ENCODE peak calls at places on chromosomes 12 and 14, in five cellular contexts. X is stomach, G is progenitor cell of endocrine pancreas, Y is GM12865, R is pancreas. H is an unnamed sample.

GRCh38 chr14:80981673-80982072 is 26.3 kb downstream of the TSHR start:
- DNase-seq in X (no peak), G (no peak), Y (no peak), R (no peak), H (no peak)

GRCh38 chr12:70994217-70994788 is 73.8 kb upstream of the PTPRR start:
- DNase-seq in X (no peak), G (no peak), Y (no peak), R (no peak), H (no peak)

GRCh38 chr12:46224401-46224800 is 44.4 kb downstream of the SLC38A1 start:
- DNase-seq in X (no peak), G (no peak), Y (no peak), R (no peak), H (no peak)

GRCh38 chr14:59126714-59127436 is 61.6 kb upstream of the DAAM1 start:
- DNase-seq in X (no peak), G (no peak), Y (peak), R (no peak), H (peak)

GRCh38 chr14:74653386-74654138 is 41.5 kb upstream of the LTBP2 start:
- DNase-seq in X (no peak), G (no peak), Y (no peak), R (no peak), H (no peak)

GRCh38 chr14:50667491-50668007 is 557 bp downstream of the SAV1 start:
- DNase-seq in X (peak), G (peak), Y (peak), R (peak), H (no peak)

GRCh38 chr14:44392984-44393383 is 114.1 kb downstream of the FSCB start:
- DNase-seq in X (no peak), G (no peak), Y (no peak), R (no peak), H (no peak)

GRCh38 chr14:103700753-103701490 is 14.3 kb downstream of the XRCC3 start:
- DNase-seq in X (no peak), G (no peak), Y (no peak), R (peak), H (no peak)

GRCh38 chr12:4355843-4356327 is 23.6 kb downstream of the FGF23 start:
- DNase-seq in X (no peak), G (peak), Y (peak), R (no peak), H (peak)

GRCh38 chr14:23160924-23161522 is 22.4 kb downstream of the SLC7A8 start:
- DNase-seq in X (peak), G (no peak), Y (no peak), R (no peak), H (no peak)

GRCh38 chr12:95480230-95480629 is 6.3 kb downstream of the METAP2 start:
- DNase-seq in X (no peak), G (no peak), Y (peak), R (no peak), H (no peak)

GRCh38 chr12:24603371-24603770 is 345.5 kb downstream of the BCAT1 start:
- DNase-seq in X (no peak), G (no peak), Y (no peak), R (no peak), H (no peak)

GRCh38 chr12:108139454-108139853 is 10.4 kb downstream of the WSCD2 start:
- DNase-seq in X (no peak), G (no peak), Y (no peak), R (no peak), H (no peak)

GRCh38 chr12:47268501-47269459 is 189.0 kb upstream of the AMIGO2 start:
- DNase-seq in X (no peak), G (no peak), Y (peak), R (no peak), H (no peak)

GRCh38 chr12:47265391-47265790 is 185.6 kb upstream of the AMIGO2 start:
- DNase-seq in X (no peak), G (no peak), Y (no peak), R (no peak), H (no peak)

GRCh38 chr12:47267571-47267970 is 187.8 kb upstream of the AMIGO2 start:
- DNase-seq in X (no peak), G (no peak), Y (no peak), R (no peak), H (no peak)

DNA sequence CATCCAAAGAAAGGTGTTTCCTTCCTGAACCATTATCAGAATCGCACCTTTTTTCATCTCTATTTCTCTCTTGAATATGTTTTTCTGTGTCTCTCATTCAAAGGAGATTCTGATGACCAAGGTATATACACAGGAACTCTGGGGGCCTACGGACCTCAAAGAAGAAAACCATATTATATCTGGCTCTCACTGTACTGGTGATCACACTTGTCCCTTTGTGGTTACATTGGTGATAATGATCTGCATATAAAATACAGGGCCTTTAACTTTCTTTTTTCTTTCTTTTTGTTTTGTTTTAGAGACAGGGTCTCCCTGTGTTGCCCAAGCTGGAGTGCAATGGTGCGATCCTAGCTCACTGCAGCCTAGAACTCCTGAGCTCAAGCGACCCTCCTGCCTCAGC is 185.2 kb upstream of the AMIGO2 start:
- DNase-seq in X (no peak), G (no peak), Y (no peak), R (no peak), H (no peak)
- TF ChIP-seq CTCF in X (no peak), G (no peak), Y (no peak), R (no peak), H (no peak)

GRCh38 chr12:74906224-74906623 is 303.4 kb downstream of the KCNC2 start:
- DNase-seq in X (no peak), G (no peak), Y (no peak), R (no peak), H (no peak)
- TF ChIP-seq CTCF in X (no peak), G (no peak), Y (no peak), R (no peak), H (peak)

GRCh38 chr14:88929656-88930436 is 105.4 kb downstream of the TTC8 start:
- DNase-seq in X (no peak), G (no peak), Y (peak), R (no peak), H (no peak)
- TF ChIP-seq CTCF in X (no peak), G (no peak), Y (peak), R (no peak), H (peak)

DNA sequence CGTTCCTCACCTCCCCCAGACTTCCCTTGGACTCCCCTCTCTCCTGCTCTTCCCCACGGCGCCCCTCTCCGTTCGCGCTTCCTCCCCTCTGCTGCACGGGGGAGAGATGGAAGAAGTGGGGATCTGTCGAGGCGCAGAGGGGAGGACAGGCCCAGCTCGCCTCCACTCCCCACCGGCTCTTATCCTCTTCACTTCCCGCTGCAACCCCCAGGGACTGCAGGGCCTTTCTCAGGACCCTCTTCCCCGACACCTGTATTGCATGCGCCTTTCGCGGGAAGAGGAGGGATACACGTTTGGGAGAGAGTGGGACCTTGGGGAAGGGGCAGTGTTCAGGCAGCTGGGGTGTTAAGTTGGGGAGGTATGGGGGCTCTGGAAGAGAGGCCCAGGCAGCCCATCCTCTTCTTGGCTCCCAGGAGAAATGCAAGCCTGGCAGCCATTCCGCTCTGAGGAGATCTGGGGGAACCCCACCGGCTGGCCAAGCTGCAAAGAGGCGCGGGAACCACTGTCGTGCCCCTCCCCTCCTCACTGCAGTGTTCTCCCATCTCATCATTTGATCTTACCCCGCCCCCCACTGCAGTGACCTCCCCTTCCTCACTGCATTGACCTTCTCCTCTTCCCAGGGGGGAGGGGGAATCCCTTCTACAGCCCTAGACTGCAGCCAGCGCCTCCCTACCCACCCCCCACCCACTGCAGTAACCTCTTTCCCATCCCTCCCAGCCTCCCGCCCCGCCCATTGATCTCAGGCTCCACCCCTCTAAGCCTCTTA is 826 bp downstream of the ENO2 start:
- DNase-seq in X (no peak), G (no peak), Y (no peak), R (no peak), H (no peak)
- TF ChIP-seq CTCF in X (no peak), G (no peak), Y (no peak), R (no peak), H (peak)

GRCh38 chr14:32078030-32078793 is 1.1 kb downstream of the ARHGAP5 start:
- DNase-seq in X (peak), G (no peak), Y (peak), R (no peak), H (no peak)

GRCh38 chr14:32075636-32076277 is 1.3 kb upstream of the ARHGAP5 start:
- DNase-seq in X (no peak), G (peak), Y (peak), R (peak), H (no peak)

GRCh38 chr14:32076278-32077080 is 625 bp upstream of the ARHGAP5 start:
- DNase-seq in X (peak), G (peak), Y (peak), R (peak), H (peak)

GRCh38 chr14:32078794-32079663 is 1.9 kb downstream of the ARHGAP5 start:
- DNase-seq in X (no peak), G (no peak), Y (peak), R (no peak), H (no peak)

DNA sequence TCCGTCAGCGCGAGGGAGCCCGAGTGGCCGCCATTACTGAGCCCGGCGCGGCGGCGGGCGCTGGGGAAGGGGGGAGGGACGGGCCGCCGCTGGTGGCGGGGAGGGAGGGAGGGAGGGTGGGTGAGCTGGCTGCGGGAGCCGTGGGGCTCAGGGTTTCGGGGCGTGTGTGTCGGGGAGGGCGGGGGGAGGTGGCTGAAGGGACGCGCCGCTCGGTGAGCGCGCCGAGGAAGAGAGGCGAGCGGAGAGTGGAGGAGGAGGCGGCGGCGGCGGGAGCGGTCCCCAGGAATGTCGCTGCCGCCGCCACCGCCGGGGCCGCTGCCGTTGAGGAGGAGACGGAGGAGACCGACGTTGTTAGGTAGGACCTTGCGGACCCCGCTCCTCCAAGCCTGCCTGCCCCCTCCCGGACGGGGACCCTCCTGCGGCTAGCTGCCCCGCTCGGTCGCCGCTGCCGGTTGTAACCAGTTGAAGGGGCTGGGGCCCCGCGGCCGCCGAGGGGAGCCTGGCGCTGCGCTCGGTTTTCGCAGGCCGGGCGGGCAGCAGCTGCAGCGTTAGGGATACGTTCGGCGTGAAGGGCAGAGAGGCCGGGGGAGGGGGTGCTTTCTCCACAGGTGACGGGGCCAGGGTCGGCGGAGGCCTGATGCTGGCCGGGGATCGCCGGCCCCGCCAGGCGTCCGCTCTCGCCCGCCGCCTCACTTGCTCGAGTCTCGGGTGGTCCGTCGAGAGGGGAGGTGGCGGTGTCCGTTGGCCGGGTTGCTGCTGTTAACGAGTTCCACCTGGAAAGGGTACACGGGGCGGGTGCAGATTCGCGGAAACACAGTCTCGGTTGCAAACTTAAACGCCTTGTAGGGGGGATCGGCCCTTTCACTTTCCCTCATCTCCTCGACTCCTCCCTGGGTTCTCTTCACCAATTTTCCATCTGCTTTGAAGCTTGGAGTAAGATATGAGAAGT is at the start of gene ARHGAP5:
- DNase-seq in X (peak), G (peak), Y (peak), R (peak), H (peak)
- TF ChIP-seq CTCF in X (no peak), G (peak), Y (no peak), R (no peak), H (peak)

DNA sequence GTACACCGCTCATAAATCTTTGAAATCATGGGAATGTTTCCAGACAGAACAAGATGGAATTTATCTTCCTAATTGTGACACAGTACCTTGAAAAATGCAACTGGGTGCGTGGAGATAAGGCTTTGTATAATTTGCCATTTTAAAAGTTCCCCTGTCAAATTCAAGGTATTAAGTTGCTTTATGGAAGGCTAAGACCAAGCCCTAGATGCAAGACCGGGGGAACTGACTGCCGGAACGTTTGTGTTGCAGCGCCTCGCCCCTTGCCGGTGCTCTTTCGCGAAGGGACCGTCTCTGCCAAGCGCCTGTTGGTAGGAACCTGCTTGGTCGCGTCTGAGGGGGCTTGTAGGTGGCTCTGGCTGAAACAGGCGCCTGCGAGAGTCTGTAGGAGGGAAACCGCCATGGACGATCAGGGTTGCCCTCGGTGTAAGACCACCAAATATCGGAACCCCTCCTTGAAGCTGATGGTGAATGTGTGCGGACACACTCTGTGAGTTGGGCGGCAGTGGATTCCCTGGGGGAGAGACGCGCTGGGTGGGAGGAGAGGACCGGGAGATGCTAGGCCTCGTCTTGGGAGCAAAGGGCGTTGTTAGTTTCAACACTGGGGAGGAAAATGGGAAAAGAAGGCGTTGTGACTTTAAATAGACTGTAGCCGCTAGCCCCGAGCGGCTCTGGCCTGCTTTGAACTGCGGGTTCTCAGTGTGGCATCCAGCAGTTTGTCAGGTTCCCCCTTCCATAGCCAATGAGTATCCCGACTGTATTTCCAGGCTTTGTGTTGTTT is at the start of gene MNAT1:
- DNase-seq in X (peak), G (peak), Y (peak), R (peak), H (peak)
- TF ChIP-seq CTCF in X (no peak), G (no peak), Y (no peak), R (no peak), H (peak)

DNA sequence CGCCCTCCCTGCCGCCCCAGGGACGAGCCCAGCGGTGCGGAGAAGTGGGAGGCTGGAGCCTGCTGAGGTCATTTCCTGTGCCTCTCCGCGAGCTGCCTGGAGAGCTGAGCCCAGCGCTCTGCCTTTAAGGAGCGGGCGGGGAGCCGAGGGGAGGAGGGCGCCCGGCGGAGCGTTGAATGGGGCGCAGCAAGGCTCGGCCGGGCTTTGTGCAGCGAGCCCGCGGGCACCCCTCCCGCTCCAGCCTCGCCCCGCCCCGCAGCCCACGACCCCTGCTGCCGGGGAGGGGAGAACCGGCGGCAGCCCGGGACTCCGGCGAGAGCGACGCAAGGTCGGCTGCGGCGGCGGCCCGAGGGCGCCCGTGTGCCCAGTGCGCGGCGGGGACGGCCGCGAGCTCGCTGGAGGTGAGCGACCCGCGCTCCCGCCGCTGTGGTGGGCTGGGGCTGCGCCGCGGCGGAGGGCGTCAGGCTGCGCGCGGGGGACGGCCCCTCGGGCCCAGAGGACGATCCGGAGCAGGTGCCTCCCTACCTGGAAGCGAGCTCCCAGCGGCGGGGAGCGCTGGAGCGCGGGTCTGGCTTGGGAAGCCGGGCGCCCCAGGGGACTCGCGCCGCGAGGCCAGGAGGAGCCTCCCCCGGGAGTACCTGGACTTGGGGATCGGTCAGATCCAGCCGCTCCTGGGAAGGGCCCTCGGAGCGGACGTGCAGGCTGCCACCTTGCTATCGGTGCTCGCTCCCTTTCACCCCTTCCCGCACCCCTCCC is at the start of gene PLEKHH1:
- DNase-seq in X (peak), G (peak), Y (peak), R (peak), H (peak)
- TF ChIP-seq CTCF in X (no peak), G (peak), Y (no peak), R (no peak), H (peak)

GRCh38 chr14:57748279-57748678 is 117.6 kb downstream of the SLC35F4 start:
- DNase-seq in X (no peak), G (no peak), Y (no peak), R (no peak), H (no peak)
- TF ChIP-seq CTCF in X (no peak), G (no peak), Y (no peak), R (no peak), H (no peak)

GRCh38 chr12:2876431-2877046 is 435 bp downstream of the FOXM1 start:
- DNase-seq in X (no peak), G (no peak), Y (peak), R (no peak), H (no peak)
- TF ChIP-seq CTCF in X (no peak), G (no peak), Y (no peak), R (no peak), H (no peak)

GRCh38 chr12:10607885-10608458 is 5.4 kb downstream of the MAGOHB start:
- DNase-seq in X (no peak), G (no peak), Y (no peak), R (no peak), H (no peak)
- TF ChIP-seq CTCF in X (no peak), G (peak), Y (no peak), R (no peak), H (peak)